ENCODE peak calls at places on chromosomes 5 and 9, in seven cellular contexts. F, D, V, K, P, Q and B are unnamed samples.

GRCh38 chr5:137604348-137605095 is 105.4 kb upstream of the SPOCK1 start:
- DNase-seq in Q (no peak), K (no peak), F (no peak), D (peak; percentile 68), V (no peak), P (no peak), B (peak; percentile 49)

GRCh38 chr9:126591083-126591482 is 22.6 kb upstream of the LMX1B start:
- DNase-seq in P (no peak), F (no peak), V (no peak), K (no peak), D (peak; percentile 59), Q (no peak), B (no peak)

GRCh38 chr5:158979749-158980521 is 119.8 kb downstream of the EBF1 start:
- DNase-seq in Q (no peak), V (no peak), K (peak; percentile 58), F (peak; percentile 21), P (peak; percentile 55), D (peak; percentile 68), B (peak; percentile 72)

GRCh38 chr9:70044450-70045307 is 1.0 kb downstream of the MAMDC2 start:
- DNase-seq in Q (no peak), P (peak; percentile 49), V (no peak), K (peak; percentile 36), D (peak; percentile 86), F (no peak), B (peak; percentile 69)

GRCh38 chr5:31774779-31775178 is 135.8 kb downstream of the PDZD2 start:
- DNase-seq in Q (no peak), F (no peak), K (no peak), P (peak; percentile 4), D (no peak), V (no peak), B (no peak)

GRCh38 chr9:2241461-2241874 is 226.3 kb downstream of the SMARCA2 start:
- DNase-seq in K (peak; percentile 33), V (peak; percentile 81), P (peak; percentile 93), D (peak; percentile 94), Q (no peak), F (no peak), B (no peak)

GRCh38 chr9:112158629-112159228 is 16.4 kb downstream of the SUSD1 start:
- DNase-seq in F (no peak), K (no peak), P (no peak), D (no peak), Q (no peak), V (no peak), B (no peak)

GRCh38 chr9:94772654-94773303 is 46.3 kb downstream of the AOPEP start:
- DNase-seq in Q (no peak), D (no peak), P (peak; percentile 78), F (no peak), V (peak; percentile 76), K (no peak), B (no peak)

GRCh38 chr9:95061916-95062600 is 255.5 kb downstream of the FANCC start:
- DNase-seq in D (peak; percentile 29), P (no peak), K (no peak), F (no peak), Q (no peak), V (no peak), B (no peak)

GRCh38 chr9:125758986-125759811 is 12.0 kb downstream of the PBX3 start:
- DNase-seq in D (peak; percentile 50), F (no peak), Q (no peak), P (no peak), V (no peak), K (no peak), B (no peak)

GRCh38 chr5:79329453-79329852 is 93.5 kb downstream of the JMY start:
- DNase-seq in D (no peak), F (no peak), V (no peak), Q (no peak), P (no peak), K (no peak), B (no peak)

GRCh38 chr5:10724799-10725507 is 36.1 kb downstream of the DAP start:
- DNase-seq in Q (no peak), D (no peak), P (peak; percentile 95), F (peak; percentile 20), V (peak; percentile 87), K (peak; percentile 41), B (peak; percentile 82)

GRCh38 chr5:13378073-13378472 is 566.4 kb downstream of the DNAH5 start:
- DNase-seq in F (no peak), D (no peak), K (no peak), Q (no peak), V (peak; percentile 37), P (no peak), B (no peak)

GRCh38 chr5:133939668-133940067 is 28.8 kb downstream of the C5orf15 start:
- DNase-seq in P (no peak), K (no peak), V (no peak), D (no peak), Q (no peak), F (no peak), B (no peak)

GRCh38 chr5:163436515-163436914 is 880 bp upstream of the CCNG1 start:
- DNase-seq in D (no peak), V (no peak), F (no peak), P (no peak), Q (no peak), K (no peak), B (no peak)

GRCh38 chr9:134412298-134412711 is 86.0 kb downstream of the RXRA start:
- DNase-seq in F (no peak), V (no peak), D (peak; percentile 72), Q (no peak), K (no peak), P (no peak), B (no peak)

GRCh38 chr9:109050444-109050843 is 37.1 kb upstream of the CTNNAL1 start:
- DNase-seq in V (no peak), P (no peak), F (no peak), D (no peak), Q (no peak), K (no peak), B (no peak)

GRCh38 chr9:111622626-111623025 is 8.5 kb upstream of the DNAJC25 start:
- DNase-seq in D (no peak), K (peak; percentile 49), Q (no peak), F (peak; percentile 63), V (no peak), P (peak; percentile 93), B (peak; percentile 94)

GRCh38 chr5:39200081-39200480 is 19.3 kb downstream of the FYB1 start:
- DNase-seq in Q (no peak), P (no peak), V (no peak), K (no peak), F (no peak), D (no peak), B (no peak)

GRCh38 chr5:40619406-40619805 is 60.3 kb upstream of the PTGER4 start:
- DNase-seq in Q (no peak), F (no peak), K (no peak), P (no peak), V (no peak), D (no peak), B (no peak)

GRCh38 chr9:109883623-109884022 is 103.6 kb downstream of the PALM2AKAP2 start:
- DNase-seq in F (no peak), K (no peak), Q (no peak), V (no peak), D (no peak), P (no peak), B (no peak)

GRCh38 chr5:141941779-141942178 is 16.2 kb downstream of the PCDH12 start:
- DNase-seq in K (no peak), F (no peak), D (no peak), P (no peak), Q (no peak), V (no peak), B (no peak)

GRCh38 chr5:141942185-141942857 is 15.7 kb downstream of the PCDH12 start:
- DNase-seq in P (no peak), V (no peak), Q (no peak), F (no peak), K (peak; percentile 35), D (no peak), B (no peak)

GRCh38 chr5:141941307-141941706 is 16.7 kb downstream of the PCDH12 start:
- DNase-seq in D (no peak), K (peak; percentile 33), F (peak; percentile 58), V (peak; percentile 23), P (peak; percentile 12), Q (no peak), B (no peak)

GRCh38 chr5:141944086-141944485 is 13.9 kb downstream of the PCDH12 start:
- DNase-seq in F (no peak), V (no peak), D (no peak), K (no peak), P (no peak), Q (no peak), B (peak; percentile 63)

GRCh38 chr5:141940695-141941271 is 17.1 kb downstream of the DELE1 start:
- DNase-seq in P (peak; percentile 36), F (no peak), V (peak; percentile 87), Q (no peak), K (no peak), D (no peak), B (no peak)
- TF ChIP-seq CTCF in P (peak; percentile 16), F (no peak), V (peak; percentile 29), Q (peak; percentile 11), K (no peak), D (peak; percentile 31), B (no peak)

GRCh38 chr5:97980291-97980690 is 793.2 kb upstream of the RGMB start:
- DNase-seq in V (no peak), F (no peak), D (no peak), P (no peak), Q (no peak), K (no peak), B (no peak)

GRCh38 chr5:97991236-97991635 is 782.2 kb upstream of the RGMB start:
- DNase-seq in V (no peak), Q (no peak), F (no peak), D (no peak), K (no peak), P (no peak), B (no peak)

DNA sequence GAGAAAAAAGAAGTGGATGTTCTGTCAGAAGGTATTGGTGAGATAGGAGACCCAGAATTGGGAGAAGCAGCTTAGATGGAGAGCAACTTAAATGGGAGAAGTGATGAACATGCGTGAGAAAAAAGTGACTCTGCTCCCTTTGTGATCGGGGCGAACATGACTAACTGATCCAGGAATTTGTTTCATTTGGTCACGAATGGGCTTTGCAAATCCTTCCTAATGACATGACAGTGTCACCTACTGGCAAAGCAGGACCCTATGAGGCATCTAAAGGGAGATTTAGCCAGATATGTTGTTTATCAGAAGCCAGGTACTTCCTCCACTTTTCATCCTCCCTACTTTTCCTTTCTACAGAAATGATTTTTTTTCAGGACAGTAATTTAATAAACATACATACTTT is 787.4 kb upstream of the RGMB start:
- DNase-seq in F (peak; percentile 11), V (no peak), P (peak; percentile 21), D (peak; percentile 59), Q (no peak), K (no peak), B (peak; percentile 55)
- TF ChIP-seq CTCF in F (no peak), V (no peak), P (no peak), D (peak; percentile 54), Q (no peak), K (no peak), B (no peak)

GRCh38 chr9:137277329-137278041 is at the start of gene TOR4A:
- DNase-seq in F (no peak), D (peak; percentile 94), V (no peak), Q (peak; percentile 92), K (peak; percentile 81), P (peak; percentile 87), B (peak; percentile 93)
- TF ChIP-seq CTCF in F (no peak), D (peak; percentile 29), V (peak; percentile 23), Q (peak; percentile 38), K (no peak), P (peak; percentile 6), B (no peak)

DNA sequence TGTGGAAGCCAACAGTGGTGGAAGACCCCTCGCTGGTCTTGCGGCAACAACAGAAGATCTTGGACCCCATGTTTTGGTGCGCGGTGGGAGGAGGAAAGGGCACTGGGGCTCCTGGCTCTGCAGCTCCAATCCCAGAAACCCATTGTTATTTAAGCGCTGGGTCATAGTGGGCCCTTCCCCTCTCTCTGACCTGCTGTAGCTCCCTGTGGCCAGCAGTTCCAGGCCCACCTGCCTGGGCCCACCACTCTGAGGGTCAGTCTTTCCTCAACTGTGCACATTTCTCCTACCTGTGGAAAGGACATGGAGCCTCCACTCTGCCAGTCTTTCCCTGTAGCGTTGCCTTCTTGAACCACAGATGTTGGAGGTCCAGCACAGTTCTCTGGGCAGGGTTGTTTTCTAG is at the start of gene TEX53:
- DNase-seq in D (no peak), V (no peak), P (no peak), F (no peak), K (no peak), Q (no peak), B (no peak)
- TF ChIP-seq CTCF in D (no peak), V (no peak), P (no peak), F (no peak), K (no peak), Q (no peak), B (no peak)